ENCODE peak calls at places on chromosomes 12 and 14, in seven cellular contexts. One of them, this sample, is unnamed.

GRCh38 chr12:93102744-93103143 is 173.6 kb upstream of the EEA1 start:
- DNase-seq in neural crest cell: no peak
- DNase-seq in endothelial cell of umbilical vein: no peak
- DNase-seq in cardiac muscle cell: no peak
- DNase-seq in tibial artery: no peak
- DNase-seq in astrocyte of the spinal cord: no peak
- DNase-seq in GM12878: no peak
- DNase-seq in this sample: no peak

GRCh38 chr12:129486931-129487330 is 416.9 kb downstream of the TMEM132D start:
- DNase-seq in astrocyte of the spinal cord: no peak
- DNase-seq in neural crest cell: no peak
- DNase-seq in GM12878: no peak
- DNase-seq in cardiac muscle cell: no peak
- DNase-seq in endothelial cell of umbilical vein: no peak
- DNase-seq in tibial artery: no peak
- DNase-seq in this sample: no peak

GRCh38 chr12:62215506-62215905 is 44.7 kb upstream of the USP15 start:
- DNase-seq in endothelial cell of umbilical vein: no peak
- DNase-seq in cardiac muscle cell: peak; percentile 37
- DNase-seq in tibial artery: no peak
- DNase-seq in astrocyte of the spinal cord: no peak
- DNase-seq in neural crest cell: no peak
- DNase-seq in GM12878: no peak
- DNase-seq in this sample: no peak

GRCh38 chr14:90577661-90578282 is 180.9 kb downstream of the CALM1 start:
- DNase-seq in cardiac muscle cell: no peak
- DNase-seq in GM12878: no peak
- DNase-seq in tibial artery: no peak
- DNase-seq in astrocyte of the spinal cord: no peak
- DNase-seq in endothelial cell of umbilical vein: no peak
- DNase-seq in neural crest cell: no peak
- DNase-seq in this sample: no peak

GRCh38 chr14:103894723-103895059 is 33.6 kb upstream of the TDRD9 start:
- DNase-seq in endothelial cell of umbilical vein: no peak
- DNase-seq in neural crest cell: no peak
- DNase-seq in tibial artery: no peak
- DNase-seq in GM12878: no peak
- DNase-seq in astrocyte of the spinal cord: no peak
- DNase-seq in cardiac muscle cell: no peak
- DNase-seq in this sample: no peak

GRCh38 chr12:108641446-108642268 is 8.0 kb upstream of the SELPLG start:
- DNase-seq in endothelial cell of umbilical vein: no peak
- DNase-seq in neural crest cell: no peak
- DNase-seq in tibial artery: no peak
- DNase-seq in GM12878: no peak
- DNase-seq in astrocyte of the spinal cord: no peak
- DNase-seq in cardiac muscle cell: no peak
- DNase-seq in this sample: no peak

GRCh38 chr14:31937730-31938346 is 139.3 kb upstream of the ARHGAP5 start:
- DNase-seq in endothelial cell of umbilical vein: peak; percentile 68
- DNase-seq in GM12878: peak; percentile 55
- DNase-seq in astrocyte of the spinal cord: peak; percentile 69
- DNase-seq in tibial artery: peak; percentile 61
- DNase-seq in cardiac muscle cell: peak; percentile 64
- DNase-seq in neural crest cell: no peak
- DNase-seq in this sample: peak; percentile 75

GRCh38 chr12:92439397-92439779 is 263.4 kb upstream of the PLEKHG7 start:
- DNase-seq in tibial artery: peak; percentile 57
- DNase-seq in astrocyte of the spinal cord: peak; percentile 27
- DNase-seq in neural crest cell: no peak
- DNase-seq in GM12878: no peak
- DNase-seq in cardiac muscle cell: peak; percentile 72
- DNase-seq in endothelial cell of umbilical vein: no peak
- DNase-seq in this sample: peak; percentile 73

GRCh38 chr14:82595466-82595865 is 1061.8 kb upstream of the SEL1L start:
- DNase-seq in endothelial cell of umbilical vein: no peak
- DNase-seq in tibial artery: no peak
- DNase-seq in cardiac muscle cell: no peak
- DNase-seq in neural crest cell: no peak
- DNase-seq in GM12878: no peak
- DNase-seq in astrocyte of the spinal cord: no peak
- DNase-seq in this sample: no peak

GRCh38 chr14:101440511-101440910 is 120.8 kb upstream of the DIO3 start:
- DNase-seq in cardiac muscle cell: no peak
- DNase-seq in tibial artery: no peak
- DNase-seq in neural crest cell: no peak
- DNase-seq in endothelial cell of umbilical vein: no peak
- DNase-seq in GM12878: no peak
- DNase-seq in astrocyte of the spinal cord: no peak
- DNase-seq in this sample: no peak

GRCh38 chr12:132872975-132873421 is 14.4 kb downstream of the CHFR start:
- DNase-seq in astrocyte of the spinal cord: no peak
- DNase-seq in cardiac muscle cell: no peak
- DNase-seq in neural crest cell: no peak
- DNase-seq in tibial artery: no peak
- DNase-seq in endothelial cell of umbilical vein: no peak
- DNase-seq in GM12878: peak; percentile 13
- DNase-seq in this sample: no peak

GRCh38 chr12:23950775-23951391 is 1.4 kb upstream of the SOX5 start:
- DNase-seq in endothelial cell of umbilical vein: peak; percentile 40
- DNase-seq in tibial artery: no peak
- DNase-seq in GM12878: no peak
- DNase-seq in cardiac muscle cell: peak; percentile 21
- DNase-seq in astrocyte of the spinal cord: peak; percentile 18
- DNase-seq in neural crest cell: peak; percentile 45
- DNase-seq in this sample: no peak

GRCh38 chr12:76024102-76024781 is 7.3 kb downstream of the PHLDA1 start:
- DNase-seq in endothelial cell of umbilical vein: no peak
- DNase-seq in astrocyte of the spinal cord: peak; percentile 84
- DNase-seq in cardiac muscle cell: no peak
- DNase-seq in neural crest cell: no peak
- DNase-seq in tibial artery: no peak
- DNase-seq in GM12878: no peak
- DNase-seq in this sample: no peak

GRCh38 chr12:27780612-27781408 is 774 bp upstream of the MANSC4 start:
- DNase-seq in GM12878: no peak
- DNase-seq in cardiac muscle cell: peak; percentile 79
- DNase-seq in neural crest cell: no peak
- DNase-seq in endothelial cell of umbilical vein: peak; percentile 61
- DNase-seq in tibial artery: peak; percentile 45
- DNase-seq in astrocyte of the spinal cord: peak; percentile 29
- DNase-seq in this sample: peak; percentile 32

GRCh38 chr14:71803539-71804260 is 128.5 kb upstream of the RGS6 start:
- DNase-seq in cardiac muscle cell: peak; percentile 24
- DNase-seq in endothelial cell of umbilical vein: peak; percentile 79
- DNase-seq in neural crest cell: no peak
- DNase-seq in tibial artery: no peak
- DNase-seq in GM12878: no peak
- DNase-seq in astrocyte of the spinal cord: peak; percentile 74
- DNase-seq in this sample: no peak

GRCh38 chr14:53325176-53325806 is 172.2 kb upstream of the DDHD1 start:
- DNase-seq in neural crest cell: no peak
- DNase-seq in endothelial cell of umbilical vein: no peak
- DNase-seq in astrocyte of the spinal cord: no peak
- DNase-seq in tibial artery: no peak
- DNase-seq in cardiac muscle cell: peak; percentile 32
- DNase-seq in GM12878: no peak
- DNase-seq in this sample: no peak

GRCh38 chr12:1509703-1510395 is 84.5 kb downstream of the FBXL14 start:
- DNase-seq in cardiac muscle cell: no peak
- DNase-seq in endothelial cell of umbilical vein: no peak
- DNase-seq in GM12878: no peak
- DNase-seq in tibial artery: no peak
- DNase-seq in neural crest cell: no peak
- DNase-seq in astrocyte of the spinal cord: no peak
- DNase-seq in this sample: no peak

GRCh38 chr12:127162902-127163301 is 1104.1 kb upstream of the TMEM132C start:
- DNase-seq in GM12878: peak; percentile 16
- DNase-seq in cardiac muscle cell: peak; percentile 14
- DNase-seq in tibial artery: no peak
- DNase-seq in endothelial cell of umbilical vein: no peak
- DNase-seq in astrocyte of the spinal cord: peak; percentile 77
- DNase-seq in neural crest cell: no peak
- DNase-seq in this sample: peak; percentile 46

GRCh38 chr14:30874999-30875787 is 834 bp downstream of the COCH start:
- DNase-seq in tibial artery: no peak
- DNase-seq in GM12878: no peak
- DNase-seq in neural crest cell: peak; percentile 20
- DNase-seq in astrocyte of the spinal cord: no peak
- DNase-seq in endothelial cell of umbilical vein: peak; percentile 19
- DNase-seq in cardiac muscle cell: no peak
- DNase-seq in this sample: no peak

DNA sequence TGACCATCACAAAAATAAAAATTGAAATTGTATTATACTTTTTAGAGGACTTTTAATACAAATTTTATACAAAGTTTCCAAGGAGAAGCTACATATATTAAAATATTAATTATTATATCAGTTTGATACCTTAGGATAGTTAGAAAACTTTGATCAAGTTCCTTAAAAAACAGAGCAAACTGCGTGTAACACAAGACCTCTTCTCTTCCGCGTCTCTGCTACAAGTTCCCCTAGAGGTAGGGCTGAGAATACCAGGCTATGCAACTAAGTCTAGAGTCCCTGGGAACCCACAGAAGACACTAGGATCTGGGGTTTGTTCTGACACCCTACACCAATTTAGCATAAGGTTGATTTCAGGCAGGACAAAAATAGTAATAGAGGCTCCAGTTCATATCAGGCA is 319.0 kb downstream of the FOXG1 start:
- DNase-seq in astrocyte of the spinal cord: no peak
- DNase-seq in endothelial cell of umbilical vein: no peak
- DNase-seq in GM12878: no peak
- DNase-seq in cardiac muscle cell: peak; percentile 14
- DNase-seq in neural crest cell: no peak
- DNase-seq in tibial artery: no peak
- DNase-seq in this sample: peak; percentile 5
- TF ChIP-seq CTCF in astrocyte of the spinal cord: peak; percentile 48
- TF ChIP-seq CTCF in endothelial cell of umbilical vein: no peak
- TF ChIP-seq CTCF in GM12878: no peak
- TF ChIP-seq CTCF in cardiac muscle cell: peak; percentile 47
- TF ChIP-seq CTCF in neural crest cell: peak; percentile 48
- TF ChIP-seq CTCF in tibial artery: no peak
- TF ChIP-seq CTCF in this sample: peak; percentile 23

GRCh38 chr12:90250041-90250440 is 541.4 kb upstream of the ATP2B1 start:
- DNase-seq in neural crest cell: no peak
- DNase-seq in endothelial cell of umbilical vein: no peak
- DNase-seq in tibial artery: no peak
- DNase-seq in astrocyte of the spinal cord: no peak
- DNase-seq in cardiac muscle cell: no peak
- DNase-seq in GM12878: no peak
- DNase-seq in this sample: no peak

GRCh38 chr12:90250766-90251165 is 542.1 kb upstream of the ATP2B1 start:
- DNase-seq in neural crest cell: no peak
- DNase-seq in astrocyte of the spinal cord: peak; percentile 58
- DNase-seq in tibial artery: peak; percentile 50
- DNase-seq in endothelial cell of umbilical vein: peak; percentile 47
- DNase-seq in cardiac muscle cell: peak; percentile 84
- DNase-seq in GM12878: no peak
- DNase-seq in this sample: no peak

GRCh38 chr12:90253142-90253541 is 544.5 kb upstream of the ATP2B1 start:
- DNase-seq in cardiac muscle cell: no peak
- DNase-seq in neural crest cell: no peak
- DNase-seq in endothelial cell of umbilical vein: no peak
- DNase-seq in GM12878: no peak
- DNase-seq in tibial artery: no peak
- DNase-seq in astrocyte of the spinal cord: no peak
- DNase-seq in this sample: no peak

GRCh38 chr12:90257927-90258624 is 549.4 kb upstream of the ATP2B1 start:
- DNase-seq in neural crest cell: no peak
- DNase-seq in tibial artery: no peak
- DNase-seq in endothelial cell of umbilical vein: no peak
- DNase-seq in GM12878: no peak
- DNase-seq in astrocyte of the spinal cord: no peak
- DNase-seq in cardiac muscle cell: no peak
- DNase-seq in this sample: no peak

GRCh38 chr12:90253674-90254181 is 545.1 kb upstream of the ATP2B1 start:
- DNase-seq in GM12878: peak; percentile 59
- DNase-seq in tibial artery: peak; percentile 79
- DNase-seq in astrocyte of the spinal cord: peak; percentile 96
- DNase-seq in neural crest cell: no peak
- DNase-seq in endothelial cell of umbilical vein: peak; percentile 90
- DNase-seq in cardiac muscle cell: peak; percentile 89
- DNase-seq in this sample: peak; percentile 85
- TF ChIP-seq CTCF in GM12878: peak; percentile 39
- TF ChIP-seq CTCF in tibial artery: no peak
- TF ChIP-seq CTCF in astrocyte of the spinal cord: peak; percentile 37
- TF ChIP-seq CTCF in neural crest cell: no peak
- TF ChIP-seq CTCF in endothelial cell of umbilical vein: peak; percentile 53
- TF ChIP-seq CTCF in cardiac muscle cell: peak; percentile 38
- TF ChIP-seq CTCF in this sample: peak; percentile 28

DNA sequence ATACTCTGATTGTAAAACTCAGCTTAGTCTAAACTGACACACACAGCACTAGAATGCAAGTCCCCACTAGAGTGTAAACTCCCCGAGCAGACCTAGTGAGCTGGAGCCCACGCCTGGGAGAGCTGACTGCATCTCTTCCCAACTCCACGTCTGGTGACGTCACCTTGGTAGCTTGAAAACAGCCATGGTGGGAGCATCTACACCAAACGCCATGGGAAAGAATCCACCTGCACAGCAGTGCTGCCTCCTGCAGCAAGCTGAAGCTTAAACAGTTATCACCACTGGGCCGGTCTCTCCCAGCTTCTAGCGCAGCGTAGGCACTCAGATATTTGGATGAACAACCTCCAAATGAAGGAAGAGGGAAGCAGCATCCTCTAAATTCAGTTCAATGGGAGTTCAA is 4.3 kb upstream of the PAPLN start:
- DNase-seq in neural crest cell: no peak
- DNase-seq in cardiac muscle cell: no peak
- DNase-seq in GM12878: no peak
- DNase-seq in astrocyte of the spinal cord: no peak
- DNase-seq in endothelial cell of umbilical vein: no peak
- DNase-seq in tibial artery: no peak
- DNase-seq in this sample: no peak
- TF ChIP-seq CTCF in neural crest cell: no peak
- TF ChIP-seq CTCF in cardiac muscle cell: no peak
- TF ChIP-seq CTCF in GM12878: no peak
- TF ChIP-seq CTCF in astrocyte of the spinal cord: no peak
- TF ChIP-seq CTCF in endothelial cell of umbilical vein: no peak
- TF ChIP-seq CTCF in tibial artery: no peak
- TF ChIP-seq CTCF in this sample: no peak

DNA sequence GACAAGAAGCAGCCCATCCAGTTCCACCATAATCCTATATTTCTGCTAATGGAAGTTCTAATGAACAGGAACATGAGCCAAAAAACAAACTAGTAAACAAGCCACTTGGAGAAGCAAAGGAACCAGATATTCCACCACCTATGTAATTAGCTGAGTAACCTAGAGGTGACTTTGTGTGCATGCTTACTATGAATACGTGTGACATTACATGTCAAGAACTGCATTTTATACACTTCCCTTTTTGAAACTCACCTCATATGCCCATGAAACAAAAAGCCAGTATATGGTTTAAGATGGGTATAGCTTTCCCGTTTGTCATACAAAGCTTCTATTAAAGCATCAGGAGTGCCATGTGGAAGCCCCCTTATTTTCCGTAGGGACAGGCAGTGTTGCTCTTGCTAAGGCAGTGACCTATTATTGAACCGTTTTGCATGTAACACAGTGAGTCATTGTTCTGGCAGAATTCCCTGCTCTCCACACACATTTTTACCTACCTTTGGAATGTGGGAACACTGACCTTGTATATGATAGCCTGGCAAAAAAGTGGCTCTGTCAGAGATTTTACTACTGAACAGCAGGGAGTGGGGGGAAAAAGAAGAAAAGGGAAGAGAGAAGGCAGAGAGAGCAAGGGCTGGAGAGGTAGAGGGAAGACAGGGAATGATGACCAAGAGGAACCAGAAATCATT is 34.8 kb upstream of the FRMD6 start:
- DNase-seq in tibial artery: no peak
- DNase-seq in GM12878: no peak
- DNase-seq in cardiac muscle cell: peak; percentile 91
- DNase-seq in neural crest cell: no peak
- DNase-seq in endothelial cell of umbilical vein: peak; percentile 97
- DNase-seq in astrocyte of the spinal cord: peak; percentile 92
- DNase-seq in this sample: peak; percentile 81
- TF ChIP-seq CTCF in tibial artery: no peak
- TF ChIP-seq CTCF in GM12878: no peak
- TF ChIP-seq CTCF in cardiac muscle cell: no peak
- TF ChIP-seq CTCF in neural crest cell: no peak
- TF ChIP-seq CTCF in endothelial cell of umbilical vein: no peak
- TF ChIP-seq CTCF in astrocyte of the spinal cord: no peak
- TF ChIP-seq CTCF in this sample: no peak

This sample was measured in RWPE1.